ENCODE peak calls at places on chromosomes 13 and 19, in four cellular contexts. C is WTC11, Z is GM12878, M is HepG2. P is an unnamed sample.

GRCh38 chr13:98542568-98543379 is 34.1 kb downstream of the STK24 start:
- DNase-seq in C (no peak), M (no peak), Z (no peak), P (no peak)

GRCh38 chr19:5953680-5954213 is 24.2 kb downstream of the RANBP3 start:
- DNase-seq in C (no peak), M (no peak), Z (no peak), P (peak)

GRCh38 chr19:10209305-10209704 is 14.6 kb upstream of the DNMT1 start:
- DNase-seq in C (no peak), M (no peak), Z (no peak), P (no peak)

GRCh38 chr19:14337510-14337909 is 43.7 kb upstream of the ADGRE5 start:
- DNase-seq in M (no peak), Z (no peak), C (peak), P (peak)

GRCh38 chr13:85654227-85654626 is 145.0 kb downstream of the SLITRK6 start:
- DNase-seq in M (no peak), Z (no peak), C (no peak), P (no peak)

GRCh38 chr13:20960663-20961309 is 58.2 kb upstream of the XPO4 start:
- DNase-seq in M (peak), C (no peak), Z (no peak), P (no peak)

GRCh38 chr19:5064896-5065295 is 96.0 kb downstream of the KDM4B start:
- DNase-seq in M (no peak), C (no peak), Z (no peak), P (no peak)

GRCh38 chr19:36837902-36838783 is at the start of gene ZNF790:
- DNase-seq in Z (peak), M (peak), C (peak), P (peak)

GRCh38 chr13:54593504-54593903 is 1564.9 kb downstream of the OLFM4 start:
- DNase-seq in Z (no peak), M (no peak), C (no peak), P (no peak)

GRCh38 chr19:20197747-20198146 is 30.7 kb downstream of the ZNF486 start:
- DNase-seq in M (no peak), C (no peak), Z (no peak), P (no peak)

GRCh38 chr19:44903602-44904425 is 1.8 kb upstream of the APOE start:
- DNase-seq in C (peak), Z (no peak), M (peak), P (peak)

GRCh38 chr13:102589291-102589822 is 7.4 kb upstream of the TPP2 start:
- DNase-seq in M (no peak), Z (no peak), C (no peak), P (no peak)

GRCh38 chr13:25420161-25420560 is 48.4 kb downstream of the ATP8A2 start:
- DNase-seq in M (no peak), Z (no peak), C (peak), P (no peak)

GRCh38 chr13:48590141-48590863 is 57.4 kb upstream of the RCBTB2 start:
- DNase-seq in M (no peak), C (no peak), Z (no peak), P (no peak)

GRCh38 chr19:6119031-6119430 is 8.7 kb upstream of the RFX2 start:
- DNase-seq in C (no peak), Z (no peak), M (no peak), P (no peak)

GRCh38 chr19:30877591-30878230 is 471.5 kb downstream of the TSHZ3 start:
- DNase-seq in M (no peak), C (no peak), Z (no peak), P (no peak)

GRCh38 chr19:38268539-38268938 is 4.2 kb downstream of the SPINT2 start:
- DNase-seq in C (no peak), M (no peak), Z (no peak), P (peak)

GRCh38 chr13:112583592-112584277 is 4.2 kb downstream of the TUBGCP3 start:
- DNase-seq in C (no peak), Z (no peak), M (no peak), P (peak)

GRCh38 chr19:18416778-18417249 is 2.4 kb upstream of the SSBP4 start:
- DNase-seq in C (peak), M (peak), Z (no peak), P (peak)

GRCh38 chr13:102400619-102401125 is 1.2 kb downstream of the FGF14 start:
- DNase-seq in C (peak), M (no peak), Z (no peak), P (no peak)

GRCh38 chr19:49147923-49148682 is 7.1 kb downstream of the HRC start:
- DNase-seq in C (no peak), Z (no peak), M (no peak), P (peak)

GRCh38 chr19:2603320-2603719 is 99.2 kb downstream of the GNG7 start:
- DNase-seq in Z (no peak), M (no peak), C (peak), P (no peak)

GRCh38 chr13:71661921-71662320 is 205.1 kb downstream of the DACH1 start:
- DNase-seq in M (no peak), C (no peak), Z (no peak), P (no peak)

GRCh38 chr13:94764576-94765321 is 52.4 kb upstream of the SOX21 start:
- DNase-seq in M (no peak), Z (no peak), C (no peak), P (no peak)

GRCh38 chr13:111904701-111905608 is 162.0 kb upstream of the SOX1 start:
- DNase-seq in C (peak), Z (no peak), M (no peak), P (peak)

GRCh38 chr13:113650275-113650674 is 7.7 kb downstream of the ATP4B start:
- DNase-seq in M (no peak), Z (no peak), C (peak), P (no peak)

GRCh38 chr19:41879080-41879479 is 2.0 kb downstream of the CD79A start:
- DNase-seq in Z (no peak), M (no peak), C (no peak), P (no peak)

GRCh38 chr19:41879670-41880328 is 2.7 kb downstream of the CD79A start:
- DNase-seq in M (no peak), C (no peak), Z (no peak), P (no peak)

GRCh38 chr19:41876847-41877489 is at the start of gene CD79A:
- DNase-seq in M (no peak), Z (peak), C (no peak), P (no peak)

GRCh38 chr19:41877490-41877876 is 404 bp downstream of the CD79A start:
- DNase-seq in Z (no peak), C (no peak), M (no peak), P (no peak)

GRCh38 chr19:41877916-41878905 is 1.1 kb downstream of the CD79A start:
- DNase-seq in C (no peak), M (no peak), Z (no peak), P (no peak)
- TF ChIP-seq CBFB in C (no peak), M (no peak), Z (no peak), P (no peak)

GRCh38 chr13:41059896-41060722 is 1.2 kb upstream of the WBP4 start:
- DNase-seq in Z (peak), C (peak), M (peak), P (peak)
- TF ChIP-seq CBFB in Z (peak), C (no peak), M (peak), P (no peak)

GRCh38 chr19:1210227-1210538 is 4.6 kb downstream of the STK11 start:
- DNase-seq in C (no peak), Z (no peak), M (no peak), P (no peak)

GRCh38 chr19:1213391-1214286 is 8.1 kb downstream of the STK11 start:
- DNase-seq in M (no peak), C (no peak), Z (peak), P (no peak)

GRCh38 chr19:1214862-1215731 is 9.5 kb downstream of the STK11 start:
- DNase-seq in Z (no peak), M (no peak), C (no peak), P (no peak)

GRCh38 chr19:1214299-1214861 is 8.8 kb downstream of the STK11 start:
- DNase-seq in M (no peak), Z (no peak), C (no peak), P (no peak)

DNA sequence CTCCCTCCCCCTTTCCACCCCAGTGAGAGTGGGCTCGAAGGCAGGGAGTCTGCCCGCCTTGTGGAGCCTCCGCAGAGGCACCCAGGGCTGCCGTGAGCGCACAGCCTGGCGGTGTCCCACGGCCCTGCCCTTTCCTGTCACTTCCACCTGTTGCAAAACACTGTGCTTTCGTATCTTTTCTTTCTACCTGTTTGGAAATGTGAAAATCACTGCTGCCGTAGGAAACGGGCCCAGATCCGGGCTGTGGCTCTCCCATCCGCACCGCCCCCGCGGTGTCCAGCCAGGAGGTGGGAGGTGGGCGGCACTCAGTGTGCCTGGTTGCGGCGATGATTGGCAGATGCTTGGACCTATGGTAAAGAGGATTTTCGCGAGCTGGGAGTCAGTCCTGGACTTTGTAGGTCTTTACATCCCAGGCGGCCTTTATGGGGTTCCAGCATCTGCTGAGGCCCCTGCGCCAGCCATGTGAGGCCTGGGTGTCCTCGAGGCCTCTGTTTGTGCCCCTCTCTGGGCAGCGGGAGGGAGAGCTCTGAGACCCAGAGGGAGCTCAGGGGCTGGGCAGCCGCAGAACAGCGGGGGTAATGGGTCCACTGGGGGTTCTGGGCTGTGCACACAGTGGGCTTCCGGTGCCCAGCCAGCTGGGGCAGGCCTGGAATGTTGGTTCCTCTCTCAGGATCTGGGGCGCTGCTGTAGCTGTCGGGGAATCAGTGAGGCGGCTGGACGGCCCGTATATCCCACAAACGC is 6.1 kb downstream of the STK11 start:
- DNase-seq in Z (no peak), C (peak), M (no peak), P (no peak)
- TF ChIP-seq CBFB in Z (no peak), C (no peak), M (no peak), P (no peak)

GRCh38 chr13:32212420-32212819 is 102.7 kb downstream of the ZAR1L start:
- DNase-seq in M (no peak), C (no peak), Z (no peak), P (no peak)

GRCh38 chr13:32214073-32214472 is 101.1 kb downstream of the ZAR1L start:
- DNase-seq in M (no peak), Z (no peak), C (no peak), P (no peak)

GRCh38 chr13:32210081-32210480 is 105.1 kb downstream of the ZAR1L start:
- DNase-seq in M (no peak), Z (no peak), C (no peak), P (no peak)

GRCh38 chr13:32209670-32210069 is 105.5 kb downstream of the ZAR1L start:
- DNase-seq in C (no peak), M (no peak), Z (no peak), P (no peak)

DNA sequence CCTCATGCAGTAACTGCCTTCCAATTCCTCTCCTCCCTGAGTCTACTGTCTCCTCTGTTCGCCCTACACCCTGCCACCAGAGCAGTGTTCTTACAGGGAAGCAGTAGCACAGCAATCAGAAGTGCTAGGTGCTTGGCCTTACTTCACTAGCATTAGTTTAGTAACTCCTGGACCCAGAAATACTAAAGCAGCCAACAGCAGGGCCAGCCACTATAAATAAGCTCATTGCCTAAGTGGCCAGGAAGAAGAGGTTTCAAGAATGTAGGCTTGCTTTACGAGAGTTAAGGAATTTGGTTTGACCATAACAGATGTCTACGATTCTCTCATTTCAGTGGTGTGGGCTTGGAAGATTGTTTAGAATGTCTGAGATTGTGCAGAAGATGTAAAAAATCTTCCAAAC is 103.4 kb downstream of the ZAR1L start:
- DNase-seq in Z (no peak), C (no peak), M (no peak), P (no peak)
- TF ChIP-seq CBFB in Z (no peak), C (no peak), M (no peak), P (no peak)

DNA sequence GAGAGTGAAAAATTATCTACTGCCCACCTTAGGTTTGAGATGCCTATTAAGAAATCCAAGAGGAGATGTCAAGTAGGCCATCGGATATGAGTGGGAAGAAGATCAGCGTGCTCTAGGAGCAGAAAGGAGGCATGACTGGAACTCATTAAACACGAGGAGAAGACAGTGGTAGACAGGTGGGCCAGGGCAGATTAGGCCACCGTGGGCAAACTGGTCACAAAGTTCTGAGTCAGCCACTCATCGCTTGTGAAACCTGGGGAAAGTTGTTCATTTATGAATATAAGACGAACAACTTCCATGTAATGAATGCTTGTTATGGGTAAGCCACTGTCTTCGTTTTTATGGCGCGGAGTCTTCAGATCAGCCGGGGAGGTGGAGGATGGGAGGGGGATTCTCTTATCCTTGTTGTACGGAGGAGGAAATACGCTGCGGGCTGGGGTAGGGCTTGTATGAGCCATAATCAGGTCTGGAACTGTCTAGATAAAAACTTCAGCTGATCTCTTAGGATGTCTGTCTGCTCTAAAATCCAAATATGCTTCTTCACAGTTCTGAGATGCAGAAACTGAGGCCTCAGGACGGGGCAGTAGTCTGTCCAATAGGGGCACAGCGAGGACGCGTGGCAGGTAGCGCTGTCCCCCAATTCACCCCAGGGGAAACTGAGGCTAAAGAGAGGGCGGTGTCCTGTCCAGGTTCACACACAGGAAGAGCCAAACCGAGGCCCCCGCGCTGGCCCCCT is 1.1 kb upstream of the ZNF444 start:
- DNase-seq in C (no peak), M (no peak), Z (no peak), P (peak)
- TF ChIP-seq CBFB in C (no peak), M (no peak), Z (no peak), P (no peak)

GRCh38 chr19:43755256-43755801 is 567 bp upstream of the SMG9 start:
- DNase-seq in C (peak), Z (no peak), M (no peak), P (peak)
- TF ChIP-seq CBFB in C (no peak), Z (no peak), M (no peak), P (no peak)